ENCODE peak calls at places on chromosomes 13 and 19, in four cellular contexts. One of them, this sample, is unnamed.

GRCh38 chr19:45160870-45161714 is at the start of gene NKPD1:
- DNase-seq in endothelial cell of umbilical vein: no peak
- DNase-seq in cardiac fibroblast: no peak
- DNase-seq in fibroblast of mammary gland: no peak
- DNase-seq in this sample: peak

GRCh38 chr19:34173145-34173956 is 1.0 kb downstream of the LSM14A start:
- DNase-seq in endothelial cell of umbilical vein: peak
- DNase-seq in cardiac fibroblast: peak
- DNase-seq in fibroblast of mammary gland: peak
- DNase-seq in this sample: peak

GRCh38 chr13:109654341-109655205 is 131.8 kb downstream of the IRS2 start:
- DNase-seq in endothelial cell of umbilical vein: no peak
- DNase-seq in cardiac fibroblast: peak
- DNase-seq in fibroblast of mammary gland: peak
- DNase-seq in this sample: no peak

GRCh38 chr13:99501952-99502310 is 659 bp downstream of the TM9SF2 start:
- DNase-seq in endothelial cell of umbilical vein: peak
- DNase-seq in cardiac fibroblast: peak
- DNase-seq in fibroblast of mammary gland: no peak
- DNase-seq in this sample: no peak

GRCh38 chr13:98751397-98752110 is 918 bp downstream of the SLC15A1 start:
- DNase-seq in endothelial cell of umbilical vein: peak
- DNase-seq in cardiac fibroblast: peak
- DNase-seq in fibroblast of mammary gland: peak
- DNase-seq in this sample: no peak

GRCh38 chr19:42276284-42276683 is 7.2 kb downstream of the CIC start:
- DNase-seq in endothelial cell of umbilical vein: no peak
- DNase-seq in cardiac fibroblast: no peak
- DNase-seq in fibroblast of mammary gland: no peak
- DNase-seq in this sample: no peak

GRCh38 chr19:38044267-38045111 is 137.5 kb downstream of the SIPA1L3 start:
- DNase-seq in endothelial cell of umbilical vein: peak
- DNase-seq in cardiac fibroblast: peak
- DNase-seq in fibroblast of mammary gland: peak
- DNase-seq in this sample: no peak

GRCh38 chr13:85693889-85694511 is 105.2 kb downstream of the SLITRK6 start:
- DNase-seq in endothelial cell of umbilical vein: no peak
- DNase-seq in cardiac fibroblast: no peak
- DNase-seq in fibroblast of mammary gland: no peak
- DNase-seq in this sample: no peak

GRCh38 chr13:96540656-96541055 is 450.7 kb downstream of the HS6ST3 start:
- DNase-seq in endothelial cell of umbilical vein: no peak
- DNase-seq in cardiac fibroblast: no peak
- DNase-seq in fibroblast of mammary gland: no peak
- DNase-seq in this sample: no peak

GRCh38 chr13:40878321-40878720 is 88.9 kb downstream of the SLC25A15 start:
- DNase-seq in endothelial cell of umbilical vein: no peak
- DNase-seq in cardiac fibroblast: no peak
- DNase-seq in fibroblast of mammary gland: no peak
- DNase-seq in this sample: no peak

GRCh38 chr13:50408068-50408467 is 392.8 kb downstream of the KCNRG start:
- DNase-seq in endothelial cell of umbilical vein: no peak
- DNase-seq in cardiac fibroblast: no peak
- DNase-seq in fibroblast of mammary gland: no peak
- DNase-seq in this sample: no peak

GRCh38 chr13:90416519-90416918 is 931.0 kb upstream of the MIR17HG start:
- DNase-seq in endothelial cell of umbilical vein: peak
- DNase-seq in cardiac fibroblast: peak
- DNase-seq in fibroblast of mammary gland: peak
- DNase-seq in this sample: no peak

GRCh38 chr19:18306903-18307681 is 15.8 kb downstream of the LSM4 start:
- DNase-seq in endothelial cell of umbilical vein: no peak
- DNase-seq in cardiac fibroblast: no peak
- DNase-seq in fibroblast of mammary gland: no peak
- DNase-seq in this sample: no peak

GRCh38 chr13:107457686-107458085 is 757.6 kb downstream of the LIG4 start:
- DNase-seq in endothelial cell of umbilical vein: peak
- DNase-seq in cardiac fibroblast: no peak
- DNase-seq in fibroblast of mammary gland: no peak
- DNase-seq in this sample: no peak

GRCh38 chr13:93788456-93788855 is 561.8 kb downstream of the GPC6 start:
- DNase-seq in endothelial cell of umbilical vein: no peak
- DNase-seq in cardiac fibroblast: no peak
- DNase-seq in fibroblast of mammary gland: no peak
- DNase-seq in this sample: no peak

GRCh38 chr19:44582581-44583265 is 30.6 kb upstream of the IGSF23 start:
- DNase-seq in endothelial cell of umbilical vein: no peak
- DNase-seq in cardiac fibroblast: peak
- DNase-seq in fibroblast of mammary gland: peak
- DNase-seq in this sample: peak

GRCh38 chr13:49733181-49733951 is 42.1 kb upstream of the EBPL start:
- DNase-seq in endothelial cell of umbilical vein: peak
- DNase-seq in cardiac fibroblast: peak
- DNase-seq in fibroblast of mammary gland: no peak
- DNase-seq in this sample: no peak

GRCh38 chr19:30690525-30690924 is 318.3 kb downstream of the ZNF536 start:
- DNase-seq in endothelial cell of umbilical vein: no peak
- DNase-seq in cardiac fibroblast: no peak
- DNase-seq in fibroblast of mammary gland: no peak
- DNase-seq in this sample: no peak

GRCh38 chr13:35283856-35284255 is 192.6 kb downstream of the MAB21L1 start:
- DNase-seq in endothelial cell of umbilical vein: peak
- DNase-seq in cardiac fibroblast: peak
- DNase-seq in fibroblast of mammary gland: peak
- DNase-seq in this sample: no peak

GRCh38 chr13:24012648-24013047 is 115.3 kb upstream of the C1QTNF9B start:
- DNase-seq in endothelial cell of umbilical vein: no peak
- DNase-seq in cardiac fibroblast: no peak
- DNase-seq in fibroblast of mammary gland: no peak
- DNase-seq in this sample: no peak

GRCh38 chr13:79194272-79194671 is 211.8 kb downstream of the RBM26 start:
- DNase-seq in endothelial cell of umbilical vein: no peak
- DNase-seq in cardiac fibroblast: no peak
- DNase-seq in fibroblast of mammary gland: no peak
- DNase-seq in this sample: no peak

DNA sequence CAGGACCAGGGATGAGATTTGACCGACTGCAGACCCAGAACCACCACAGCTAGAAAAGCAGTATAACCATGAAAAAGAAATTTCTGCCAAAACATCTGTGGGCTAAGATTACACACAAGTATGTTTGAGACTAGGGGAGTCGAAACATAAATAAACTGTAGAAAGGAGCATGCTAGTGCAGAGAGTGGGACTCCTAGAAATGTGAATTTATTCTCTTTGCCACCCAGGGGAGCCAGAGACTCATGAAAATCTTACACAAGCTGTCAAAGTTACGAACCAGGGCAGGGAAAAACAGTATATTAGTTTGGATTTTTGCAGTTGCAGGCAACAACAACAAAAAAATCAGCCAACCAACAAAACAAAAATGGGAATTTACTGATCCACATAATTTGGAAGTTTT is 12.3 kb upstream of the HSPH1 start:
- DNase-seq in endothelial cell of umbilical vein: no peak
- DNase-seq in cardiac fibroblast: peak
- DNase-seq in fibroblast of mammary gland: peak
- DNase-seq in this sample: no peak
- TF ChIP-seq CTCF in endothelial cell of umbilical vein: no peak
- TF ChIP-seq CTCF in cardiac fibroblast: no peak
- TF ChIP-seq CTCF in fibroblast of mammary gland: peak
- TF ChIP-seq CTCF in this sample: no peak

DNA sequence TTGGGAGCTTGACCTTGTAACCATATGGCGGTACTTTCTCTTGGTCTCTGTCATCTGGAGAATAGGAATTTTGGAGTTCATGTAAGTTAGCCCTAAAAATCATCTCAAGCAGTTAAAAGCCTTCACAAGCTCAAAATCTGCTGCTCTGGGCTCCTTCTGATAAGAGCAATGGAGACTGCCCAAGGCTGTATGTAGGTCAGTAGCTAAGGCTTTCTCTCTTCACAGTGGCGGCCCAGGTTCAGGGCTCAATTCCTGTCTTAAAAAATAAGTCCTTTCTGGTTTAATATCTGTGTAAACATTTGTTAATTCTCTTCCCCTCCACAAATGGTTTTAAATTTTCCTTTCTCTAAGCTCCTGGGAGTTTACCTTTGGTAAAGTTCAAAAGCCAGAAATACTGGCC is 45.4 kb upstream of the ANKRD10 start:
- DNase-seq in endothelial cell of umbilical vein: no peak
- DNase-seq in cardiac fibroblast: no peak
- DNase-seq in fibroblast of mammary gland: no peak
- DNase-seq in this sample: no peak
- H3K4me3 ChIP-seq in endothelial cell of umbilical vein: no peak
- H3K4me3 ChIP-seq in cardiac fibroblast: no peak
- H3K4me3 ChIP-seq in fibroblast of mammary gland: no peak
- H3K4me3 ChIP-seq in this sample: no peak

DNA sequence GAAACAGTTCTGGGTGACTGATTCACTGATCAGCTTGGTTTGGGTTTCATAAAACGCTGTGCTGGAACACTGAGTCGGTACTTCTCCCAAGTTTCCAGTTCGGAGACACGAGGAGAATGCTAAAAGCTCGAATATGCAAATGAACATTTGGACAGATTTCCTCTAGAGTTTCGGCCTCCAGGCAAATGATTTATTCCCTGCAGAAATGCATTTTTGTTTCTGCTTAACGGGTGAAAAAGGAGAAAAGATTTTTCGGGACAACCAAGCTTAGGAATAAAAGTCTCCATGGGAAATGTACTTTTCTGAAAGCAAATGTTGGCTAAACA is 211.1 kb downstream of the UQCRFS1 start:
- DNase-seq in endothelial cell of umbilical vein: no peak
- DNase-seq in cardiac fibroblast: no peak
- DNase-seq in fibroblast of mammary gland: peak
- DNase-seq in this sample: no peak
- TF ChIP-seq CTCF in endothelial cell of umbilical vein: no peak
- TF ChIP-seq CTCF in cardiac fibroblast: no peak
- TF ChIP-seq CTCF in fibroblast of mammary gland: no peak
- TF ChIP-seq CTCF in this sample: no peak

GRCh38 chr13:33676700-33677048 is 141.3 kb upstream of the RFC3 start:
- DNase-seq in endothelial cell of umbilical vein: peak
- DNase-seq in cardiac fibroblast: peak
- DNase-seq in fibroblast of mammary gland: peak
- DNase-seq in this sample: peak

GRCh38 chr13:33678084-33678483 is 139.9 kb upstream of the RFC3 start:
- DNase-seq in endothelial cell of umbilical vein: no peak
- DNase-seq in cardiac fibroblast: no peak
- DNase-seq in fibroblast of mammary gland: no peak
- DNase-seq in this sample: no peak

GRCh38 chr13:33678906-33679657 is 138.9 kb upstream of the RFC3 start:
- DNase-seq in endothelial cell of umbilical vein: peak
- DNase-seq in cardiac fibroblast: peak
- DNase-seq in fibroblast of mammary gland: peak
- DNase-seq in this sample: peak

GRCh38 chr13:33677215-33677614 is 140.7 kb upstream of the RFC3 start:
- DNase-seq in endothelial cell of umbilical vein: no peak
- DNase-seq in cardiac fibroblast: no peak
- DNase-seq in fibroblast of mammary gland: no peak
- DNase-seq in this sample: no peak

DNA sequence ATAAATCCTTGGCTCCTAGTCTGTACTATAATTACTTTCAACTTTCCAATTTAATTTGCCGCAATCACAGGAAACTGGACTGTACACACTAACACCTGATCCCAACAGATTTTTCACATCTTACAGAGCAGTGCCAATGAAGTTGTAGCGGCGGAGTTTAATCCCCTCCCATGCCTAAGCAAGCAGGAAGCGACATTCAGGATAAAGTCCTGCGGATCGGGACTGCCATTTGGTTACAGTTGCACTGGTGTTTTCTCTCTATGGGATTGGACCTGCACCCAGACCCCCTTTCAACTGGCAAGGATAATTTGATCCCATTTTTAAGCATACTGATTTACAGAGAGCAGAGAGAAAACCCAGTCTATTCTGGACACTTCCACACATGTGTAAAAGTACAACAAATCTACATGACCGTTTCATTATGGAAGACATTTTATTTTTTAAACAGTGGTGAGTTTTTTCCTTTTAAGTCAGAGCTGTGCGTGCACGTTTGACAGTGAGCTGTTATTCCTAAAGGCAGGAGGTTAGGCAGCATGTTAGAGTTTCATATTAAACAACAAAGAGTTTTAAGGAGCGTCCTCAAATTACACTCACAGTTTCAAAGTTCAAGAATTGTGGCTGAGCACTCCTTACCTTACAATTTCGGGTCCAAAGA is 141.8 kb upstream of the RFC3 start:
- DNase-seq in endothelial cell of umbilical vein: peak
- DNase-seq in cardiac fibroblast: peak
- DNase-seq in fibroblast of mammary gland: peak
- DNase-seq in this sample: no peak
- H3K4me3 ChIP-seq in endothelial cell of umbilical vein: no peak
- H3K4me3 ChIP-seq in cardiac fibroblast: peak
- H3K4me3 ChIP-seq in fibroblast of mammary gland: peak
- H3K4me3 ChIP-seq in this sample: no peak

DNA sequence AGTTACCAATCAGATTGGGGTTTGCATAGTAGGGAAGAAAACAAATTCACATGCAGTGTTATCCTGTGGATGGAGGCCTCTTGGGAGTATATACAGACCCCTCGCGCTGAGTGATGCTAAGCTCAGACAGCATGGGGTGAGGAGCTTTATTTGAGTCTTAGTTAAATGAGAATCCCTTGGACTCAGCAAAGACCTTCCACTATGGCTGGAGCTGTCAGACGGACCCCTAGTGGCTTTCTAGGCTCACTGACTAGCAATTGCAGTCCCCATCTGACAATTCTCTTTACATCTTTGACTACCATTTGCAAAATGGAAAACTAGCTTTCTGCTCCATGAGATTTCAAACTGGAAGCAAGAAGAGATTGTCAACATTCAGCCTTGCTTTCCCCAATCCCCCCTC is 90.4 kb downstream of the STOML3 start:
- DNase-seq in endothelial cell of umbilical vein: no peak
- DNase-seq in cardiac fibroblast: no peak
- DNase-seq in fibroblast of mammary gland: no peak
- DNase-seq in this sample: no peak
- TF ChIP-seq CTCF in endothelial cell of umbilical vein: no peak
- TF ChIP-seq CTCF in cardiac fibroblast: no peak
- TF ChIP-seq CTCF in fibroblast of mammary gland: peak
- TF ChIP-seq CTCF in this sample: no peak

DNA sequence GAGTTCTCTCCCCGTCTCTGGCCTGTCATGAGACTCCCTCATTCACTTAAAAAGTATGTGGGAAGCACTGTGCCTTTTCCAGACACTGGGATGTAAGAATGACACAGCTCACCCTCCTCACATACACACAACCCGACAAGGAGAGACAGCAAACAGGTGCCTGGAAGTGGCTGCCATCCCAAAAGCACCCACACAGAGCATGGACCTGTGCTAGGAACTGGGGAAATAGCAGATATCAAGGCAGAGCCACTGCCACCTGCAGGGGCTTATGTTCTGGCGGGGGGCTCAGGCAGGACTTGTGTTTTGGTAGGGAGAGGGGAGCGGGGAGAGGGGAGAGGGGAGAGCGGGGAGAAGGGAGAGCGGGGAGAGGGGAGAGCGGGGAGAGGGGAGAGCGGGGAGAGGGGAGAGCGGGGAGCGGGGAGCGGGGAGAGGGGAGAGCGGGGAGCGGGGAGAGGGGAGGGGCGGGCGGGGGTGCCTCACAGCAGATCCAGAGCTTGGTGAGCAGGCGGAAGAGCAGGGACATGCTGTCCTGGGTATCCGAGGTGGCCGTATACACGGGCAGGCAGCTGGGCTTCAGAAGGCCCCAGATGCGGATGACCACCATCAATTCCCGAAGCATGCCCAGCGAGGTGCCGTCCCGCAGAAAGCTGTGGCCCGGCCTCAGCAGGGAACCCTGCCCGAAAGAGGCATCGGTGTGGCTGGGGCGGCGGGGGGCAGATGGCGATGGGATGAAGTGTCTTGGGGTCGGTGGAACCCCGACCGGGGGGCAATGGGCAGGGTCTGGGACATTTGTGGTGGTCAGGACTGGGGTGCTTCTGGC is 12.2 kb downstream of the CFD start:
- DNase-seq in endothelial cell of umbilical vein: no peak
- DNase-seq in cardiac fibroblast: no peak
- DNase-seq in fibroblast of mammary gland: no peak
- DNase-seq in this sample: no peak
- H3K4me3 ChIP-seq in endothelial cell of umbilical vein: no peak
- H3K4me3 ChIP-seq in cardiac fibroblast: no peak
- H3K4me3 ChIP-seq in fibroblast of mammary gland: no peak
- H3K4me3 ChIP-seq in this sample: no peak

This sample was measured in mucosa of descending colon.